ENCODE peak calls at places on chromosomes 7 and 10, in seven cellular contexts. H, X, M, Q, V, F and E are unnamed samples.

GRCh38 chr7:99860281-99861127 is 16.3 kb downstream of the OR2AE1 start:
- DNase-seq in X (no peak), Q (no peak), M (no peak), V (no peak), H (peak), F (peak), E (no peak)

GRCh38 chr10:110919971-110920881 is 822 bp downstream of the SHOC2 start:
- DNase-seq in V (peak), M (peak), H (no peak), Q (peak), F (peak), X (peak), E (no peak)

GRCh38 chr7:3943265-3943664 is 642.2 kb downstream of the SDK1 start:
- DNase-seq in V (no peak), X (no peak), F (no peak), M (no peak), Q (no peak), H (no peak), E (peak)

GRCh38 chr7:455110-455928 is 64.3 kb downstream of the PDGFA start:
- DNase-seq in Q (no peak), X (no peak), F (no peak), V (no peak), M (no peak), H (no peak), E (no peak)

GRCh38 chr10:4812952-4813351 is 13.1 kb upstream of the AKR1E2 start:
- DNase-seq in Q (no peak), X (no peak), H (peak), M (no peak), F (peak), V (no peak), E (no peak)

GRCh38 chr7:140159487-140159886 is 17.3 kb downstream of the KDM7A start:
- DNase-seq in H (peak), Q (no peak), F (peak), X (no peak), V (no peak), M (no peak), E (no peak)

GRCh38 chr7:19620470-19620869 is 88.4 kb downstream of the POLR1F start:
- DNase-seq in H (no peak), V (no peak), M (no peak), X (no peak), Q (no peak), F (peak), E (no peak)

GRCh38 chr10:18649364-18649959 is 1.9 kb downstream of the NSUN6 start:
- DNase-seq in X (no peak), H (no peak), Q (no peak), F (no peak), V (no peak), M (no peak), E (no peak)

GRCh38 chr10:69797959-69798358 is 3.7 kb upstream of the COL13A1 start:
- DNase-seq in X (no peak), H (no peak), Q (no peak), F (no peak), M (no peak), V (no peak), E (no peak)